ENCODE peak calls at places on chromosomes 2 and 18, in five cellular contexts. M, Z, S, F and G are unnamed samples.

GRCh38 chr2:192655916-192656315 is 461.2 kb upstream of the TMEFF2 start:
- DNase-seq in S (no peak), Z (no peak), M (no peak), F (no peak), G (no peak)

GRCh38 chr18:43396266-43396665 is 119.0 kb upstream of the SYT4 start:
- DNase-seq in S (no peak), Z (no peak), M (peak; percentile 2), F (no peak), G (no peak)

GRCh38 chr2:116776556-116776955 is 1037.9 kb upstream of the DDX18 start:
- DNase-seq in Z (no peak), F (no peak), M (no peak), S (no peak), G (no peak)

GRCh38 chr2:1717129-1717528 is 27.2 kb downstream of the PXDN start:
- DNase-seq in M (no peak), S (peak; percentile 77), F (no peak), Z (no peak), G (no peak)

GRCh38 chr2:186641807-186642321 is 52.0 kb upstream of the FAM171B start:
- DNase-seq in M (peak; percentile 66), Z (peak; percentile 76), F (peak; percentile 31), S (no peak), G (peak; percentile 49)

GRCh38 chr2:79620679-79621078 is 107.8 kb downstream of the CTNNA2 start:
- DNase-seq in S (no peak), Z (no peak), F (peak; percentile 12), M (no peak), G (no peak)

GRCh38 chr2:219687266-219687665 is 59.8 kb downstream of the SLC4A3 start:
- DNase-seq in F (no peak), M (peak; percentile 71), Z (no peak), S (no peak), G (no peak)

GRCh38 chr2:26245231-26245732 is 543 bp downstream of the HADHB start:
- DNase-seq in Z (peak; percentile 60), M (peak; percentile 16), S (peak; percentile 74), F (no peak), G (peak; percentile 86)

GRCh38 chr2:120773186-120773800 is 37.6 kb downstream of the GLI2 start:
- DNase-seq in S (no peak), Z (no peak), F (no peak), M (no peak), G (no peak)

GRCh38 chr18:28036481-28036880 is 140.4 kb downstream of the CDH2 start:
- DNase-seq in Z (no peak), S (no peak), F (no peak), M (no peak), G (no peak)

GRCh38 chr2:158034198-158034831 is 67.4 kb upstream of the UPP2 start:
- DNase-seq in S (no peak), Z (peak; percentile 57), M (peak; percentile 53), F (peak; percentile 47), G (peak; percentile 32)

GRCh38 chr18:4270988-4271387 is 184.1 kb downstream of the DLGAP1 start:
- DNase-seq in Z (no peak), M (no peak), F (no peak), S (no peak), G (no peak)

GRCh38 chr18:21453512-21453862 is 147.0 kb downstream of the ESCO1 start:
- DNase-seq in M (peak; percentile 27), Z (no peak), S (no peak), F (no peak), G (no peak)

GRCh38 chr18:7514796-7515440 is 52.2 kb upstream of the PTPRM start:
- DNase-seq in M (no peak), S (no peak), F (no peak), Z (no peak), G (peak; percentile 2)

GRCh38 chr2:96540136-96540535 is 3.6 kb downstream of the ARID5A start:
- DNase-seq in Z (no peak), S (no peak), F (no peak), M (peak; percentile 89), G (no peak)

GRCh38 chr2:32825291-32825712 is 121.5 kb upstream of the LTBP1 start:
- DNase-seq in Z (no peak), F (no peak), M (no peak), S (no peak), G (peak; percentile 4)

GRCh38 chr2:2681611-2682295 is 350.7 kb upstream of the MYT1L start:
- DNase-seq in F (no peak), Z (no peak), S (no peak), M (no peak), G (peak; percentile 16)

GRCh38 chr18:23291456-23292205 is 156.3 kb downstream of the CABLES1 start:
- DNase-seq in M (peak; percentile 41), Z (no peak), S (no peak), F (no peak), G (no peak)

GRCh38 chr2:238845583-238846480 is 2.1 kb upstream of the TWIST2 start:
- DNase-seq in Z (no peak), F (no peak), S (no peak), M (no peak), G (no peak)

GRCh38 chr2:49226360-49226759 is 72.0 kb upstream of the FSHR start:
- DNase-seq in Z (no peak), M (no peak), S (no peak), F (no peak), G (no peak)

GRCh38 chr2:47592381-47592780 is 189.4 kb downstream of the MSH2 start:
- DNase-seq in F (no peak), M (no peak), Z (no peak), S (no peak), G (no peak)

GRCh38 chr2:179180242-179180641 is 84.4 kb downstream of the SESTD1 start:
- DNase-seq in S (no peak), Z (no peak), F (no peak), M (no peak), G (no peak)

GRCh38 chr18:8139971-8140406 is 469.2 kb upstream of the RAB12 start:
- DNase-seq in F (no peak), S (no peak), M (no peak), Z (no peak), G (no peak)

GRCh38 chr2:234559609-234560008 is 62.7 kb upstream of the ARL4C start:
- DNase-seq in Z (no peak), M (no peak), S (no peak), F (no peak), G (no peak)

GRCh38 chr2:234556848-234557573 is 60.1 kb upstream of the ARL4C start:
- DNase-seq in S (no peak), F (peak; percentile 35), M (peak; percentile 42), Z (no peak), G (no peak)

GRCh38 chr2:234555161-234555560 is 58.3 kb upstream of the ARL4C start:
- DNase-seq in F (no peak), S (no peak), M (no peak), Z (no peak), G (no peak)

GRCh38 chr2:234555616-234556249 is 58.9 kb upstream of the ARL4C start:
- DNase-seq in F (no peak), M (no peak), Z (peak; percentile 28), S (no peak), G (peak; percentile 24)

DNA sequence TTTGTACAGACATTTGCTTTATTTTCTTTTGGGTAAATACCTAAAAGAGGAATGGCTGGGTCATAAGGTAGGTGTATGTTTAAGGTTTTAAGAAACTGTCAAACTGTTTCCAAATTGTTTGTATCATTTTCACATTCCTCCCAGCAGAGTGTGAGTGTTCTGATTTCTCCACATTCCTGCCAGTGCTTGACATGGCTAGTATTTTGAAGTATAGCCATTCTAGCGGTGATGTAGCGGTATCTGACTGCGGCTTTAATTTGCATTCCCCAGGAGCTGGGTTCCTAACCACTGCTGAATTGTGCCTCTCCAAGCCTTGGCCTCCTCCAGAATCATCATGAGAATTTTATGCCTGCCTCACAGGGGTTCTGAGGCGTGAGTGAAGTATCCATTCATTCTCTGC is 61.8 kb upstream of the ARL4C start:
- DNase-seq in M (no peak), Z (no peak), F (no peak), S (no peak), G (no peak)
- TF ChIP-seq CTCF in M (no peak), Z (no peak), F (no peak), S (no peak), G (no peak)

GRCh38 chr2:100820346-100821254 is 661 bp downstream of the NPAS2 start:
- DNase-seq in Z (no peak), S (no peak), F (no peak), M (no peak), G (peak; percentile 42)

GRCh38 chr2:100817388-100817985 is 2.5 kb upstream of the NPAS2 start:
- DNase-seq in F (no peak), M (no peak), Z (no peak), S (no peak), G (no peak)

GRCh38 chr2:100818003-100818605 is 1.8 kb upstream of the NPAS2 start:
- DNase-seq in M (no peak), F (no peak), S (no peak), Z (no peak), G (no peak)

GRCh38 chr2:100819365-100820345 is at the start of gene NPAS2:
- DNase-seq in F (no peak), M (no peak), S (no peak), Z (no peak), G (peak; percentile 46)

GRCh38 chr2:100818606-100819364 is 1.2 kb upstream of the NPAS2 start:
- DNase-seq in Z (no peak), M (peak; percentile 52), F (no peak), S (peak; percentile 86), G (peak; percentile 49)
- TF ChIP-seq CTCF in Z (no peak), M (peak; percentile 70), F (peak; percentile 54), S (no peak), G (no peak)

GRCh38 chr2:159968282-159968900 is 94.0 kb downstream of the PLA2R1 start:
- DNase-seq in Z (peak; percentile 46), M (peak; percentile 28), F (no peak), S (no peak), G (peak; percentile 39)
- TF ChIP-seq CTCF in Z (peak; percentile 59), M (peak; percentile 68), F (peak; percentile 51), S (peak; percentile 25), G (peak; percentile 66)

GRCh38 chr2:144099746-144100438 is 420.0 kb downstream of the ZEB2 start:
- DNase-seq in F (peak; percentile 77), M (peak; percentile 89), Z (no peak), S (no peak), G (no peak)
- TF ChIP-seq CTCF in F (peak; percentile 44), M (peak; percentile 79), Z (no peak), S (no peak), G (no peak)

GRCh38 chr2:128813352-128814034 is 494.8 kb upstream of the HS6ST1 start:
- DNase-seq in F (no peak), Z (no peak), S (no peak), M (no peak), G (no peak)
- TF ChIP-seq CTCF in F (no peak), Z (no peak), S (no peak), M (no peak), G (no peak)

DNA sequence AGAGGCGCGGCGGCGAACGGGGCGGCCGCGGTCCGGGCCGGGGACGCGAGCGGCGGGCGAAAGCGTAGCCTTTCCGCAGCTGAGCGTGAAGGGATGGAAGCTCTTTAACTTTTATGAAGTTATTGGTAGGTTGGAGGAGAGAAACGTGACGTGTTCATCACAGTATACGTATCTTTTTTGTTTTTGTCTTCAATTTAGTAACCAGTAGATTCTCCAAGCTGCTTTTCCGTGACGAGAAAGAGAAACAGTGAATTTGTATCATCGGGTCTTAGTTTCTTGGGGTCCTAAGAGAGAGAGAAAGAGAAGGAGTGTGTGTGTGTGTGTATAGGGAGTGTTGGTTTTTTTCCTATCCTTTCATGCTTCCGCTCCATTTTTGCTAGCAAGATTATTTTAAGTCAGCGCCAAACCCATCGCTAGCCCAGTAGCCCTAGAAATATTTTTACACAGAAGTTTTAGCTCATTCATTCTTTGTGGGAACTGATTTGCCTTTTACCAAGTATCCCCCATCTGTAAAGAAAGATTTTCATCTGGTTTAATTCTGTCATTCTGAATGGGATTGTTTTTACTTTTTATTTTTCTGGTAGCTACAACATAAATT is 669 bp downstream of the ATG4B start:
- DNase-seq in Z (no peak), F (no peak), S (no peak), M (no peak), G (no peak)
- TF ChIP-seq CTCF in Z (no peak), F (no peak), S (no peak), M (no peak), G (no peak)